ENCODE peak calls at places on chromosomes 5 and 9, in ten cellular contexts. M, C, N, W, P, B, D, Q, H and Z are unnamed samples.

GRCh38 chr5:98425626-98426025 is 347.8 kb upstream of the RGMB start:
- DNase-seq in M (no peak), W (no peak), D (no peak), Q (no peak), B (no peak), C (no peak), H (no peak), P (no peak), N (no peak), Z (no peak)

GRCh38 chr5:1112596-1113331 is 901 bp upstream of the SLC12A7 start:
- DNase-seq in N (no peak), C (no peak), H (no peak), M (no peak), D (no peak), P (no peak), Q (no peak), W (no peak), B (peak; percentile 19), Z (no peak)

GRCh38 chr9:26949604-26950003 is 2.6 kb upstream of the PLAA start:
- DNase-seq in M (no peak), N (no peak), B (peak; percentile 64), W (no peak), D (no peak), H (no peak), C (no peak), Q (no peak), P (no peak), Z (no peak)

GRCh38 chr5:126368239-126368812 is 54.9 kb upstream of the GRAMD2B start:
- DNase-seq in P (no peak), H (no peak), C (no peak), M (peak; percentile 89), D (peak; percentile 84), B (no peak), W (peak; percentile 75), Q (peak; percentile 88), N (no peak), Z (no peak)

GRCh38 chr9:84121991-84122523 is 141.5 kb downstream of the RMI1 start:
- DNase-seq in W (no peak), B (no peak), Q (no peak), C (no peak), H (no peak), N (peak; percentile 59), M (no peak), D (no peak), P (peak; percentile 52), Z (no peak)

GRCh38 chr9:79220246-79220645 is 351.5 kb upstream of the TLE4 start:
- DNase-seq in H (no peak), B (no peak), W (no peak), P (no peak), D (no peak), M (no peak), C (no peak), Q (no peak), N (no peak), Z (no peak)

GRCh38 chr5:172979778-172980177 is 3.8 kb upstream of the ATP6V0E1 start:
- DNase-seq in C (no peak), W (no peak), M (no peak), H (no peak), B (no peak), D (no peak), Q (no peak), N (no peak), P (no peak), Z (no peak)

GRCh38 chr5:73419414-73420390 is 28.9 kb downstream of the FOXD1 start:
- DNase-seq in P (no peak), C (no peak), H (no peak), D (no peak), B (no peak), W (no peak), N (peak; percentile 60), Q (peak; percentile 70), M (no peak), Z (no peak)

GRCh38 chr5:133847301-133847700 is 121.1 kb downstream of the C5orf15 start:
- DNase-seq in Q (no peak), H (no peak), C (no peak), W (no peak), B (no peak), P (no peak), N (no peak), D (no peak), M (no peak), Z (no peak)

GRCh38 chr5:72166070-72166979 is 59.0 kb downstream of the MAP1B start:
- DNase-seq in B (no peak), W (peak; percentile 70), C (no peak), Q (peak; percentile 53), P (peak; percentile 89), N (peak; percentile 78), M (peak; percentile 65), D (peak; percentile 59), H (no peak), Z (no peak)

GRCh38 chr5:58182287-58182841 is 277.5 kb downstream of the PLK2 start:
- DNase-seq in W (no peak), N (no peak), Q (no peak), H (no peak), M (no peak), C (no peak), P (peak; percentile 36), D (no peak), B (no peak), Z (no peak)

GRCh38 chr5:58185397-58186195 is 274.3 kb downstream of the PLK2 start:
- DNase-seq in B (no peak), C (no peak), P (no peak), Q (no peak), N (no peak), W (no peak), M (no peak), D (no peak), H (no peak), Z (no peak)

GRCh38 chr5:58184910-58185309 is 275.0 kb downstream of the PLK2 start:
- DNase-seq in H (no peak), D (no peak), P (no peak), Q (no peak), C (no peak), M (no peak), B (no peak), N (no peak), W (no peak), Z (no peak)

GRCh38 chr5:58183078-58183885 is 276.6 kb downstream of the PLK2 start:
- DNase-seq in P (peak; percentile 24), H (no peak), B (no peak), M (no peak), D (no peak), W (no peak), C (no peak), Q (no peak), N (no peak), Z (no peak)

GRCh38 chr5:58181578-58182286 is 278.2 kb downstream of the PLK2 start:
- DNase-seq in D (no peak), N (no peak), P (no peak), Q (no peak), C (no peak), W (no peak), M (no peak), H (no peak), B (no peak), Z (no peak)
- TF ChIP-seq POLR2AphosphoS5 in D (no peak), N (no peak), P (no peak), Q (no peak), C (no peak), W (no peak), M (no peak), H (no peak), B (no peak), Z (no peak)

DNA sequence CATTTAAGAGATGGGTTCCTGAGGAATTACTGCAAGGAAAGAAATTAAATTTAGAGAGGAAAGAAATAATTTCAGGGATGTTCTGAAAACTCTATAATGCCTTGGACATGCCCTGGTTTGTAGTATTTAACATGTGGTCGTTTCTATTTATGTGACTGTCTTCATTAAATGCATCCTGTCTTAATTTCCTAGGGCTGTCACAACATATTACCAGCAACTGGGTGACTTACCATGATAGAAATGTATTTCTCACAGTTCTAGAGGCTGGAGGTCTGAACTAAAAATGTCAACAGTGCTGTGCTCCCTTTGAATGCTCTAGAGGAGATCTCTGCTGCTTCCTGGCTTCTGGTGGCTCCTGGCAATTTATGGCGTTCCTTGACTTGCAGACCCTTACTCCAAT is 287.7 kb downstream of the FBXL7 start:
- DNase-seq in M (no peak), D (no peak), P (no peak), B (no peak), Q (no peak), W (no peak), H (no peak), N (no peak), C (no peak), Z (no peak)
- TF ChIP-seq POLR2AphosphoS5 in M (no peak), D (no peak), P (no peak), B (no peak), Q (no peak), W (no peak), H (no peak), N (no peak), C (no peak), Z (no peak)

GRCh38 chr5:52796507-52797103 is 8.9 kb downstream of the ITGA1 start:
- DNase-seq in H (no peak), N (no peak), Q (no peak), D (no peak), B (no peak), P (no peak), M (no peak), C (no peak), W (no peak), Z (no peak)

GRCh38 chr5:52798952-52799351 is 11.2 kb downstream of the ITGA1 start:
- DNase-seq in M (no peak), Q (no peak), C (no peak), H (no peak), N (no peak), P (no peak), D (no peak), B (no peak), W (no peak), Z (no peak)

GRCh38 chr5:52789867-52790266 is 2.2 kb downstream of the ITGA1 start:
- DNase-seq in Q (no peak), P (no peak), W (no peak), M (no peak), D (no peak), B (no peak), H (no peak), N (no peak), C (no peak), Z (no peak)

GRCh38 chr5:52791366-52791765 is 3.6 kb downstream of the ITGA1 start:
- DNase-seq in C (no peak), Q (no peak), M (no peak), B (no peak), N (no peak), W (no peak), D (no peak), P (no peak), H (no peak), Z (no peak)

DNA sequence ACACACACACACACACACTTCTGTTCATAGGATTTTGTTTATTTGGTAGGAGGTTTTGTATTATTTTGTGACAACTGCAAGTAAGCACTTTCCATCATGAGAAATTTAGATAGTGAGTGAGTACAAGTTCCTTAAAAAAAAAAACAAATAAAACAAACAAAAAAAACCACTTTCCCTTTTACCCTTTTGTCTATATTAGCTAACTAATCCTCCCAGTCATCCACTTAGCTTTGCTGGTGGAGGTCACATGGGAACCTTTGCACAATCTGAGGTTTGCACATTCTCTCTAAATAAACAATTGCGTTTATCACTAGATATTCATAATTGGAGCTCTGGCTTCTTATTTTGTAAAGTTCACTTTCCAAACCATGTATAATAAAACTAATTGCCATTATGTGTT is 6.8 kb downstream of the ITGA1 start:
- DNase-seq in W (no peak), B (no peak), P (no peak), N (no peak), C (no peak), D (no peak), Q (no peak), H (no peak), M (no peak), Z (no peak)
- TF ChIP-seq POLR2AphosphoS5 in W (no peak), B (no peak), P (no peak), N (no peak), C (no peak), D (no peak), Q (no peak), H (peak; percentile 28), M (no peak), Z (no peak)

GRCh38 chr5:137221914-137222313 is 277.2 kb downstream of the SPOCK1 start:
- DNase-seq in P (no peak), M (no peak), H (no peak), N (peak; percentile 15), W (no peak), B (no peak), C (no peak), D (no peak), Q (no peak), Z (no peak)
- TF ChIP-seq POLR2AphosphoS5 in P (no peak), M (no peak), H (peak; percentile 85), N (no peak), W (peak; percentile 62), B (no peak), C (no peak), D (no peak), Q (no peak), Z (no peak)